ENCODE peak calls at places on chromosomes 16 and 17, in four cellular contexts. Y is cardiac fibroblast, G is adrenal gland, L is pancreas. N is an unnamed sample.

GRCh38 chr16:54370653-54371052 is 84.1 kb upstream of the IRX3 start:
- DNase-seq in G (peak; percentile 45), Y (no peak), L (no peak), N (peak; percentile 8)

GRCh38 chr17:60863892-60864673 is 186.4 kb downstream of the BCAS3 start:
- DNase-seq in Y (peak; percentile 23), L (no peak), G (no peak), N (peak; percentile 18)

GRCh38 chr17:42325026-42325425 is 36.7 kb downstream of the STAT5A start:
- DNase-seq in Y (peak; percentile 89), G (peak; percentile 83), L (no peak), N (peak; percentile 72)

GRCh38 chr17:42566873-42567573 is at the start of gene MLX:
- DNase-seq in Y (peak; percentile 91), G (peak; percentile 97), L (peak; percentile 93), N (peak; percentile 89)

GRCh38 chr17:83159204-83160049 is 80.0 kb downstream of the METRNL start:
- DNase-seq in Y (no peak), L (no peak), G (no peak), N (no peak)

GRCh38 chr16:47574091-47575054 is 113.2 kb downstream of the PHKB start:
- DNase-seq in L (no peak), Y (peak; percentile 81), G (no peak), N (peak; percentile 41)

GRCh38 chr17:48486557-48486956 is 44.3 kb downstream of the HOXB1 start:
- DNase-seq in L (no peak), Y (peak; percentile 98), G (no peak), N (peak; percentile 92)

GRCh38 chr16:83713597-83713996 is 94.2 kb upstream of the HSBP1 start:
- DNase-seq in Y (no peak), L (no peak), G (no peak), N (no peak)

GRCh38 chr16:14634389-14634725 is 1.6 kb downstream of the BFAR start:
- DNase-seq in L (no peak), Y (no peak), G (no peak), N (no peak)
- H3K4me3 ChIP-seq in L (peak overlapping the region; percentile 99), Y (peak overlapping the region; percentile 95), G (peak overlapping the region; percentile 68), N (peak overlapping the region; percentile 90)

GRCh38 chr17:565506-565905 is 149.1 kb downstream of the VPS53 start:
- DNase-seq in Y (no peak), L (no peak), G (no peak), N (no peak)
- TF ChIP-seq CTCF in Y (peak; percentile 8), L (no peak), G (no peak), N (peak; percentile 35)

GRCh38 chr16:913817-914440 is 56.9 kb downstream of the LMF1 start:
- DNase-seq in L (no peak), G (no peak), Y (no peak), N (no peak)

GRCh38 chr16:914453-914852 is 56.3 kb downstream of the LMF1 start:
- DNase-seq in L (no peak), Y (peak; percentile 1), G (no peak), N (no peak)

GRCh38 chr16:916400-916799 is 54.4 kb downstream of the LMF1 start:
- DNase-seq in Y (no peak), G (no peak), L (no peak), N (no peak)

GRCh38 chr16:917591-918061 is 53.2 kb downstream of the LMF1 start:
- DNase-seq in L (no peak), G (no peak), Y (no peak), N (no peak)

GRCh38 chr16:915546-915945 is 55.2 kb downstream of the LMF1 start:
- DNase-seq in Y (no peak), L (no peak), G (no peak), N (no peak)
- H3K4me3 ChIP-seq in Y (no peak overlapping the region), L (no peak overlapping the region), G (no peak overlapping the region), N (no peak overlapping the region)

DNA sequence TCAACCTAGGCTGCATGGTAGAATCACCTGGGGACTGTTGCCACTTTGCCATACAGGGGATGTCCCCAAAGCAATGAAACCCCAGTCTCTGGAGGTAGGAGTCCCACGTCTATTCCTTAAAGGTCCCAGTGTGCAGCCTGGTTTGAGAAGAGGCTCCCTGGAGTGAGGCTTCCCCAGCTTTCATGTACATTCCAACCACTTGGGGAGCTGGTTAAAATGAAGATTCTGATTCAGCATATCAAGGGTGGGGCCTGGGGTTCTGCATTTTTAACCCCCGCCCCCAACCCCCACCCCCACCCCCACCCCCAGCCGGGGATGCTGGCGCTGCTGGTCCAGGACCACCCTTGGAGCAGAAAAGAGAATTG is 241.2 kb downstream of the FOXL1 start:
- DNase-seq in G (no peak), L (no peak), Y (no peak), N (no peak)
- TF ChIP-seq CTCF in G (no peak), L (no peak), Y (peak; percentile 30), N (peak; percentile 38)

GRCh38 chr17:50440172-50440837 is 14.3 kb downstream of the ACSF2 start:
- DNase-seq in L (peak; percentile 41), Y (no peak), G (peak; percentile 17), N (no peak)

GRCh38 chr17:50439008-50439407 is 13.0 kb downstream of the ACSF2 start:
- DNase-seq in L (no peak), G (no peak), Y (no peak), N (no peak)

GRCh38 chr17:50443492-50444051 is 17.6 kb downstream of the ACSF2 start:
- DNase-seq in L (no peak), G (peak; percentile 56), Y (no peak), N (peak; percentile 63)

GRCh38 chr17:50437409-50437808 is 11.4 kb downstream of the ACSF2 start:
- DNase-seq in Y (no peak), G (no peak), L (no peak), N (no peak)

GRCh38 chr17:50440838-50441829 is 15.1 kb downstream of the ACSF2 start:
- DNase-seq in Y (no peak), G (peak; percentile 6), L (no peak), N (no peak)
- H3K4me3 ChIP-seq in Y (no peak overlapping the region), G (no peak overlapping the region), L (no peak overlapping the region), N (no peak overlapping the region)

GRCh38 chr16:80751167-80751566 is 53.2 kb downstream of the CDYL2 start:
- DNase-seq in G (no peak), Y (peak; percentile 70), L (no peak), N (peak; percentile 42)
- TF ChIP-seq CTCF in G (no peak), Y (no peak), L (no peak), N (no peak)